ENCODE peak calls at places on chromosome 15, in five cellular contexts. F, M, C, Z and R are unnamed samples.
A peak's percentile ranks its signal among the peaks of the same experiment; 100 is the strongest.

GRCh38 chr15:42107483-42107882 is 13.1 kb upstream of the PLA2G4D start:
- DNase-seq in F (no peak), M (no peak), C (peak; percentile 46), Z (no peak), R (no peak)

GRCh38 chr15:34335176-34335575 is 2.4 kb downstream of the SLC12A6 start:
- DNase-seq in F (peak; percentile 42), M (no peak), C (no peak), Z (no peak), R (no peak)

GRCh38 chr15:50438251-50438650 is 14.0 kb downstream of the USP8 start:
- DNase-seq in F (no peak), M (no peak), C (no peak), Z (no peak), R (no peak)

GRCh38 chr15:90286678-90287077 is 21.2 kb downstream of the NGRN start:
- DNase-seq in F (peak; percentile 39), M (no peak), C (no peak), Z (peak; percentile 51), R (no peak)

GRCh38 chr15:60120100-60120499 is 116.0 kb downstream of the FOXB1 start:
- DNase-seq in F (no peak), M (no peak), C (peak; percentile 0), Z (no peak), R (no peak)

GRCh38 chr15:76533060-76533955 is 196.7 kb downstream of the ISL2 start:
- DNase-seq in F (peak; percentile 42), M (no peak), C (peak; percentile 39), Z (no peak), R (no peak)

GRCh38 chr15:52731732-52732470 is 52.7 kb upstream of the ATOSA start:
- DNase-seq in F (no peak), M (no peak), C (no peak), Z (no peak), R (no peak)

GRCh38 chr15:57607570-57608000 is 15.9 kb downstream of the MYZAP start:
- DNase-seq in F (peak; percentile 59), M (no peak), C (no peak), Z (no peak), R (no peak)

GRCh38 chr15:67850995-67851535 is 11.2 kb upstream of the RNU6-1 start:
- DNase-seq in F (peak; percentile 54), M (peak; percentile 40), C (no peak), Z (no peak), R (no peak)

GRCh38 chr15:77542491-77543001 is 90.2 kb downstream of the LINGO1 start:
- DNase-seq in F (peak; percentile 12), M (no peak), C (no peak), Z (peak; percentile 55), R (no peak)

GRCh38 chr15:27046891-27047290 is 75.9 kb downstream of the GABRG3 start:
- DNase-seq in F (no peak), M (no peak), C (no peak), Z (no peak), R (no peak)

GRCh38 chr15:101148881-101149664 is 102.8 kb downstream of the CHSY1 start:
- DNase-seq in F (no peak), M (no peak), C (no peak), Z (no peak), R (no peak)